ENCODE peak calls at places on chromosomes 11 and 22, in five cellular contexts. One of them, this sample, is unnamed.
A peak's percentile ranks its signal among the peaks of the same experiment; 100 is the strongest.

GRCh38 chr11:68598816-68599653 is 85.3 kb upstream of the GAL start:
- DNase-seq in left cardiac atrium: no peak
- DNase-seq in neuronal stem cell: no peak
- DNase-seq in colonic mucosa: no peak
- DNase-seq in stimulated activated naive B cell treated with anti-CD40 and anti-IgM and Interleukin-4, amounts not matched to agents 10 μg/mL and 1 μg/mL and 100 μg/mL, for 72 hours: no peak
- DNase-seq in this sample: no peak

GRCh38 chr11:35063453-35063852 is 75.5 kb upstream of the CD44 start:
- DNase-seq in left cardiac atrium: no peak
- DNase-seq in neuronal stem cell: no peak
- DNase-seq in colonic mucosa: no peak
- DNase-seq in stimulated activated naive B cell treated with anti-CD40 and anti-IgM and Interleukin-4, amounts not matched to agents 10 μg/mL and 1 μg/mL and 100 μg/mL, for 72 hours: no peak
- DNase-seq in this sample: no peak

GRCh38 chr11:71913716-71914115 is 14.7 kb downstream of the XNDC1N start:
- DNase-seq in left cardiac atrium: no peak
- DNase-seq in neuronal stem cell: no peak
- DNase-seq in colonic mucosa: no peak
- DNase-seq in stimulated activated naive B cell treated with anti-CD40 and anti-IgM and Interleukin-4, amounts not matched to agents 10 μg/mL and 1 μg/mL and 100 μg/mL, for 72 hours: no peak
- DNase-seq in this sample: no peak

GRCh38 chr22:29840498-29840897 is 2.4 kb upstream of the ASCC2 start:
- DNase-seq in left cardiac atrium: no peak
- DNase-seq in neuronal stem cell: no peak
- DNase-seq in colonic mucosa: no peak
- DNase-seq in stimulated activated naive B cell treated with anti-CD40 and anti-IgM and Interleukin-4, amounts not matched to agents 10 μg/mL and 1 μg/mL and 100 μg/mL, for 72 hours: no peak
- DNase-seq in this sample: no peak

GRCh38 chr11:102438311-102439062 is 14.1 kb downstream of the TMEM123 start:
- DNase-seq in left cardiac atrium: no peak
- DNase-seq in neuronal stem cell: no peak
- DNase-seq in colonic mucosa: no peak
- DNase-seq in stimulated activated naive B cell treated with anti-CD40 and anti-IgM and Interleukin-4, amounts not matched to agents 10 μg/mL and 1 μg/mL and 100 μg/mL, for 72 hours: no peak
- DNase-seq in this sample: no peak

GRCh38 chr11:105489431-105489830 is 120.4 kb upstream of the GRIA4 start:
- DNase-seq in left cardiac atrium: no peak
- DNase-seq in neuronal stem cell: peak; percentile 56
- DNase-seq in colonic mucosa: no peak
- DNase-seq in stimulated activated naive B cell treated with anti-CD40 and anti-IgM and Interleukin-4, amounts not matched to agents 10 μg/mL and 1 μg/mL and 100 μg/mL, for 72 hours: no peak
- DNase-seq in this sample: no peak

GRCh38 chr22:26846645-26847044 is 189.3 kb downstream of the MIAT start:
- DNase-seq in left cardiac atrium: no peak
- DNase-seq in neuronal stem cell: no peak
- DNase-seq in colonic mucosa: no peak
- DNase-seq in stimulated activated naive B cell treated with anti-CD40 and anti-IgM and Interleukin-4, amounts not matched to agents 10 μg/mL and 1 μg/mL and 100 μg/mL, for 72 hours: no peak
- DNase-seq in this sample: no peak

GRCh38 chr11:70778828-70779365 is 380.6 kb downstream of the CTTN start:
- DNase-seq in left cardiac atrium: no peak
- DNase-seq in neuronal stem cell: no peak
- DNase-seq in colonic mucosa: no peak
- DNase-seq in stimulated activated naive B cell treated with anti-CD40 and anti-IgM and Interleukin-4, amounts not matched to agents 10 μg/mL and 1 μg/mL and 100 μg/mL, for 72 hours: no peak
- DNase-seq in this sample: no peak

GRCh38 chr11:22828373-22828772 is 1.2 kb downstream of the SVIP start:
- DNase-seq in left cardiac atrium: no peak
- DNase-seq in neuronal stem cell: no peak
- DNase-seq in colonic mucosa: no peak
- DNase-seq in stimulated activated naive B cell treated with anti-CD40 and anti-IgM and Interleukin-4, amounts not matched to agents 10 μg/mL and 1 μg/mL and 100 μg/mL, for 72 hours: no peak
- DNase-seq in this sample: no peak

GRCh38 chr11:2940930-2941821 is 12.0 kb upstream of the PHLDA2 start:
- DNase-seq in left cardiac atrium: no peak
- DNase-seq in neuronal stem cell: no peak
- DNase-seq in colonic mucosa: peak; percentile 83
- DNase-seq in stimulated activated naive B cell treated with anti-CD40 and anti-IgM and Interleukin-4, amounts not matched to agents 10 μg/mL and 1 μg/mL and 100 μg/mL, for 72 hours: no peak
- DNase-seq in this sample: no peak

GRCh38 chr11:1817511-1817910 is 17.3 kb upstream of the SYT8 start:
- DNase-seq in left cardiac atrium: no peak
- DNase-seq in neuronal stem cell: no peak
- DNase-seq in colonic mucosa: no peak
- DNase-seq in stimulated activated naive B cell treated with anti-CD40 and anti-IgM and Interleukin-4, amounts not matched to agents 10 μg/mL and 1 μg/mL and 100 μg/mL, for 72 hours: no peak
- DNase-seq in this sample: no peak

GRCh38 chr11:36030707-36031365 is 87.0 kb downstream of the LDLRAD3 start:
- DNase-seq in left cardiac atrium: no peak
- DNase-seq in neuronal stem cell: no peak
- DNase-seq in colonic mucosa: no peak
- DNase-seq in stimulated activated naive B cell treated with anti-CD40 and anti-IgM and Interleukin-4, amounts not matched to agents 10 μg/mL and 1 μg/mL and 100 μg/mL, for 72 hours: no peak
- DNase-seq in this sample: no peak

GRCh38 chr11:103959279-103959930 is 77.0 kb upstream of the DDI1 start:
- DNase-seq in left cardiac atrium: no peak
- DNase-seq in neuronal stem cell: no peak
- DNase-seq in colonic mucosa: no peak
- DNase-seq in stimulated activated naive B cell treated with anti-CD40 and anti-IgM and Interleukin-4, amounts not matched to agents 10 μg/mL and 1 μg/mL and 100 μg/mL, for 72 hours: peak; percentile 28
- DNase-seq in this sample: peak; percentile 32

GRCh38 chr11:8871283-8871775 is 39.7 kb upstream of the AKIP1 start:
- DNase-seq in left cardiac atrium: peak; percentile 62
- DNase-seq in neuronal stem cell: peak; percentile 74
- DNase-seq in colonic mucosa: peak; percentile 76
- DNase-seq in stimulated activated naive B cell treated with anti-CD40 and anti-IgM and Interleukin-4, amounts not matched to agents 10 μg/mL and 1 μg/mL and 100 μg/mL, for 72 hours: no peak
- DNase-seq in this sample: no peak

GRCh38 chr22:29994027-29994715 is 86.1 kb upstream of the HORMAD2 start:
- DNase-seq in left cardiac atrium: no peak
- DNase-seq in neuronal stem cell: no peak
- DNase-seq in colonic mucosa: no peak
- DNase-seq in stimulated activated naive B cell treated with anti-CD40 and anti-IgM and Interleukin-4, amounts not matched to agents 10 μg/mL and 1 μg/mL and 100 μg/mL, for 72 hours: no peak
- DNase-seq in this sample: no peak

GRCh38 chr11:69055598-69056516 is 7.1 kb downstream of the TPCN2 start:
- DNase-seq in left cardiac atrium: no peak
- DNase-seq in neuronal stem cell: no peak
- DNase-seq in colonic mucosa: no peak
- DNase-seq in stimulated activated naive B cell treated with anti-CD40 and anti-IgM and Interleukin-4, amounts not matched to agents 10 μg/mL and 1 μg/mL and 100 μg/mL, for 72 hours: peak; percentile 89
- DNase-seq in this sample: peak; percentile 88

GRCh38 chr11:86524603-86525352 is 147.6 kb downstream of the ME3 start:
- DNase-seq in left cardiac atrium: no peak
- DNase-seq in neuronal stem cell: no peak
- DNase-seq in colonic mucosa: no peak
- DNase-seq in stimulated activated naive B cell treated with anti-CD40 and anti-IgM and Interleukin-4, amounts not matched to agents 10 μg/mL and 1 μg/mL and 100 μg/mL, for 72 hours: no peak
- DNase-seq in this sample: no peak

GRCh38 chr11:114909866-114910265 is 231.5 kb downstream of the NXPE2 start:
- DNase-seq in left cardiac atrium: no peak
- DNase-seq in neuronal stem cell: no peak
- DNase-seq in colonic mucosa: no peak
- DNase-seq in stimulated activated naive B cell treated with anti-CD40 and anti-IgM and Interleukin-4, amounts not matched to agents 10 μg/mL and 1 μg/mL and 100 μg/mL, for 72 hours: no peak
- DNase-seq in this sample: no peak

GRCh38 chr11:130560000-130560852 is 111.8 kb downstream of the ADAMTS15 start:
- DNase-seq in left cardiac atrium: no peak
- DNase-seq in neuronal stem cell: no peak
- DNase-seq in colonic mucosa: peak; percentile 41
- DNase-seq in stimulated activated naive B cell treated with anti-CD40 and anti-IgM and Interleukin-4, amounts not matched to agents 10 μg/mL and 1 μg/mL and 100 μg/mL, for 72 hours: no peak
- DNase-seq in this sample: no peak

GRCh38 chr11:128843198-128843766 is 23.8 kb downstream of the KCNJ1 start:
- DNase-seq in left cardiac atrium: no peak
- DNase-seq in neuronal stem cell: no peak
- DNase-seq in colonic mucosa: no peak
- DNase-seq in stimulated activated naive B cell treated with anti-CD40 and anti-IgM and Interleukin-4, amounts not matched to agents 10 μg/mL and 1 μg/mL and 100 μg/mL, for 72 hours: no peak
- DNase-seq in this sample: no peak

GRCh38 chr11:67275606-67276409 is 9.5 kb downstream of the GRK2 start:
- DNase-seq in left cardiac atrium: peak; percentile 22
- DNase-seq in neuronal stem cell: no peak
- DNase-seq in colonic mucosa: no peak
- DNase-seq in stimulated activated naive B cell treated with anti-CD40 and anti-IgM and Interleukin-4, amounts not matched to agents 10 μg/mL and 1 μg/mL and 100 μg/mL, for 72 hours: no peak
- DNase-seq in this sample: no peak

GRCh38 chr11:83292709-83293435 is 6.7 kb upstream of the CCDC90B start:
- DNase-seq in left cardiac atrium: no peak
- DNase-seq in neuronal stem cell: peak; percentile 58
- DNase-seq in colonic mucosa: peak; percentile 22
- DNase-seq in stimulated activated naive B cell treated with anti-CD40 and anti-IgM and Interleukin-4, amounts not matched to agents 10 μg/mL and 1 μg/mL and 100 μg/mL, for 72 hours: peak; percentile 13
- DNase-seq in this sample: peak; percentile 39

GRCh38 chr11:76629853-76630599 is 40.5 kb downstream of the LRRC32 start:
- DNase-seq in left cardiac atrium: peak; percentile 81
- DNase-seq in neuronal stem cell: no peak
- DNase-seq in colonic mucosa: peak; percentile 74
- DNase-seq in stimulated activated naive B cell treated with anti-CD40 and anti-IgM and Interleukin-4, amounts not matched to agents 10 μg/mL and 1 μg/mL and 100 μg/mL, for 72 hours: peak; percentile 65
- DNase-seq in this sample: no peak

GRCh38 chr22:21590809-21591641 is 23.5 kb downstream of the UBE2L3 start:
- DNase-seq in left cardiac atrium: no peak
- DNase-seq in neuronal stem cell: no peak
- DNase-seq in colonic mucosa: no peak
- DNase-seq in stimulated activated naive B cell treated with anti-CD40 and anti-IgM and Interleukin-4, amounts not matched to agents 10 μg/mL and 1 μg/mL and 100 μg/mL, for 72 hours: peak; percentile 29
- DNase-seq in this sample: no peak

GRCh38 chr11:2844116-2844515 is 41.5 kb downstream of the CDKN1C start:
- DNase-seq in left cardiac atrium: no peak
- DNase-seq in neuronal stem cell: no peak
- DNase-seq in colonic mucosa: no peak
- DNase-seq in stimulated activated naive B cell treated with anti-CD40 and anti-IgM and Interleukin-4, amounts not matched to agents 10 μg/mL and 1 μg/mL and 100 μg/mL, for 72 hours: no peak
- DNase-seq in this sample: no peak

GRCh38 chr11:2221591-2221990 is 48.8 kb downstream of the ASCL2 start:
- DNase-seq in left cardiac atrium: no peak
- DNase-seq in neuronal stem cell: no peak
- DNase-seq in colonic mucosa: no peak
- DNase-seq in stimulated activated naive B cell treated with anti-CD40 and anti-IgM and Interleukin-4, amounts not matched to agents 10 μg/mL and 1 μg/mL and 100 μg/mL, for 72 hours: no peak
- DNase-seq in this sample: no peak

GRCh38 chr11:116567721-116568242 is 205.0 kb downstream of the BUD13 start:
- DNase-seq in left cardiac atrium: no peak
- DNase-seq in neuronal stem cell: no peak
- DNase-seq in colonic mucosa: no peak
- DNase-seq in stimulated activated naive B cell treated with anti-CD40 and anti-IgM and Interleukin-4, amounts not matched to agents 10 μg/mL and 1 μg/mL and 100 μg/mL, for 72 hours: no peak
- DNase-seq in this sample: no peak

GRCh38 chr11:2792376-2793250 is 92.8 kb upstream of the KCNQ1OT1 start:
- DNase-seq in left cardiac atrium: peak; percentile 15
- DNase-seq in neuronal stem cell: no peak
- DNase-seq in colonic mucosa: no peak
- DNase-seq in stimulated activated naive B cell treated with anti-CD40 and anti-IgM and Interleukin-4, amounts not matched to agents 10 μg/mL and 1 μg/mL and 100 μg/mL, for 72 hours: no peak
- DNase-seq in this sample: no peak

GRCh38 chr22:21633481-21633880 is 921 bp downstream of the CCDC116 start:
- DNase-seq in left cardiac atrium: no peak
- DNase-seq in neuronal stem cell: no peak
- DNase-seq in colonic mucosa: no peak
- DNase-seq in stimulated activated naive B cell treated with anti-CD40 and anti-IgM and Interleukin-4, amounts not matched to agents 10 μg/mL and 1 μg/mL and 100 μg/mL, for 72 hours: no peak
- DNase-seq in this sample: no peak

GRCh38 chr22:18056161-18056666 is 21.6 kb upstream of the PEX26 start:
- DNase-seq in left cardiac atrium: peak; percentile 40
- DNase-seq in neuronal stem cell: no peak
- DNase-seq in colonic mucosa: no peak
- DNase-seq in stimulated activated naive B cell treated with anti-CD40 and anti-IgM and Interleukin-4, amounts not matched to agents 10 μg/mL and 1 μg/mL and 100 μg/mL, for 72 hours: no peak
- DNase-seq in this sample: no peak

GRCh38 chr11:59953463-59954218 is 10.2 kb upstream of the OOSP4A start:
- DNase-seq in left cardiac atrium: no peak
- DNase-seq in neuronal stem cell: no peak
- DNase-seq in colonic mucosa: no peak
- DNase-seq in stimulated activated naive B cell treated with anti-CD40 and anti-IgM and Interleukin-4, amounts not matched to agents 10 μg/mL and 1 μg/mL and 100 μg/mL, for 72 hours: no peak
- DNase-seq in this sample: no peak

GRCh38 chr22:24483966-24484545 is 11.1 kb upstream of the UPB1 start:
- DNase-seq in left cardiac atrium: no peak
- DNase-seq in neuronal stem cell: no peak
- DNase-seq in colonic mucosa: no peak
- DNase-seq in stimulated activated naive B cell treated with anti-CD40 and anti-IgM and Interleukin-4, amounts not matched to agents 10 μg/mL and 1 μg/mL and 100 μg/mL, for 72 hours: no peak
- DNase-seq in this sample: no peak

GRCh38 chr11:393219-394033 is 583 bp upstream of the PKP3 start:
- DNase-seq in left cardiac atrium: no peak
- DNase-seq in neuronal stem cell: no peak
- DNase-seq in colonic mucosa: peak; percentile 32
- DNase-seq in stimulated activated naive B cell treated with anti-CD40 and anti-IgM and Interleukin-4, amounts not matched to agents 10 μg/mL and 1 μg/mL and 100 μg/mL, for 72 hours: no peak
- DNase-seq in this sample: no peak

GRCh38 chr22:19730662-19731360 is 7.5 kb downstream of the GP1BB start:
- DNase-seq in left cardiac atrium: peak; percentile 87
- DNase-seq in neuronal stem cell: peak; percentile 79
- DNase-seq in colonic mucosa: peak; percentile 84
- DNase-seq in stimulated activated naive B cell treated with anti-CD40 and anti-IgM and Interleukin-4, amounts not matched to agents 10 μg/mL and 1 μg/mL and 100 μg/mL, for 72 hours: peak; percentile 64
- DNase-seq in this sample: peak; percentile 99

GRCh38 chr11:117885777-117886176 is 9.3 kb upstream of the FXYD6 start:
- DNase-seq in left cardiac atrium: peak; percentile 85
- DNase-seq in neuronal stem cell: no peak
- DNase-seq in colonic mucosa: peak; percentile 44
- DNase-seq in stimulated activated naive B cell treated with anti-CD40 and anti-IgM and Interleukin-4, amounts not matched to agents 10 μg/mL and 1 μg/mL and 100 μg/mL, for 72 hours: no peak
- DNase-seq in this sample: no peak

GRCh38 chr22:40055143-40055926 is 60.6 kb downstream of the FAM83F start:
- DNase-seq in left cardiac atrium: no peak
- DNase-seq in neuronal stem cell: no peak
- DNase-seq in colonic mucosa: no peak
- DNase-seq in stimulated activated naive B cell treated with anti-CD40 and anti-IgM and Interleukin-4, amounts not matched to agents 10 μg/mL and 1 μg/mL and 100 μg/mL, for 72 hours: no peak
- DNase-seq in this sample: no peak

GRCh38 chr11:72618801-72619200 is 55.4 kb downstream of the PDE2A start:
- DNase-seq in left cardiac atrium: no peak
- DNase-seq in neuronal stem cell: no peak
- DNase-seq in colonic mucosa: no peak
- DNase-seq in stimulated activated naive B cell treated with anti-CD40 and anti-IgM and Interleukin-4, amounts not matched to agents 10 μg/mL and 1 μg/mL and 100 μg/mL, for 72 hours: no peak
- DNase-seq in this sample: no peak

GRCh38 chr11:8754241-8754640 is 71.6 kb downstream of the RPL27A start:
- DNase-seq in left cardiac atrium: no peak
- DNase-seq in neuronal stem cell: no peak
- DNase-seq in colonic mucosa: no peak
- DNase-seq in stimulated activated naive B cell treated with anti-CD40 and anti-IgM and Interleukin-4, amounts not matched to agents 10 μg/mL and 1 μg/mL and 100 μg/mL, for 72 hours: no peak
- DNase-seq in this sample: no peak

GRCh38 chr11:132718711-132719641 is 813.3 kb downstream of the OPCML start:
- DNase-seq in left cardiac atrium: no peak
- DNase-seq in neuronal stem cell: no peak
- DNase-seq in colonic mucosa: peak; percentile 17
- DNase-seq in stimulated activated naive B cell treated with anti-CD40 and anti-IgM and Interleukin-4, amounts not matched to agents 10 μg/mL and 1 μg/mL and 100 μg/mL, for 72 hours: no peak
- DNase-seq in this sample: no peak

GRCh38 chr22:42562282-42562681 is 8.5 kb downstream of the SERHL2 start:
- DNase-seq in left cardiac atrium: no peak
- DNase-seq in neuronal stem cell: no peak
- DNase-seq in colonic mucosa: peak; percentile 40
- DNase-seq in stimulated activated naive B cell treated with anti-CD40 and anti-IgM and Interleukin-4, amounts not matched to agents 10 μg/mL and 1 μg/mL and 100 μg/mL, for 72 hours: peak; percentile 41
- DNase-seq in this sample: no peak